ENCODE peak calls at places on chromosomes 2 and 18, in seven cellular contexts. One of them, this sample, is unnamed.

GRCh38 chr2:145845207-145845894 is 1325.4 kb upstream of the ZEB2 start:
- DNase-seq in coronary artery: no peak
- DNase-seq in dorsolateral prefrontal cortex: no peak
- DNase-seq in right lobe of liver: no peak
- DNase-seq in mesothelial cell of epicardium: no peak
- DNase-seq in lung: no peak
- DNase-seq in AG10803: no peak
- DNase-seq in this sample: peak

GRCh38 chr2:17672583-17673317 is 80.9 kb downstream of the SMC6 start:
- DNase-seq in coronary artery: no peak
- DNase-seq in dorsolateral prefrontal cortex: no peak
- DNase-seq in right lobe of liver: no peak
- DNase-seq in mesothelial cell of epicardium: no peak
- DNase-seq in lung: no peak
- DNase-seq in AG10803: peak
- DNase-seq in this sample: peak

GRCh38 chr2:144458536-144458935 is 61.4 kb downstream of the ZEB2 start:
- DNase-seq in coronary artery: no peak
- DNase-seq in dorsolateral prefrontal cortex: no peak
- DNase-seq in right lobe of liver: no peak
- DNase-seq in mesothelial cell of epicardium: no peak
- DNase-seq in lung: no peak
- DNase-seq in AG10803: no peak
- DNase-seq in this sample: no peak

GRCh38 chr2:36753706-36754221 is 57.3 kb downstream of the VIT start:
- DNase-seq in coronary artery: no peak
- DNase-seq in dorsolateral prefrontal cortex: no peak
- DNase-seq in right lobe of liver: no peak
- DNase-seq in mesothelial cell of epicardium: no peak
- DNase-seq in lung: no peak
- DNase-seq in AG10803: no peak
- DNase-seq in this sample: no peak

GRCh38 chr2:39260087-39260486 is 16.3 kb upstream of the CDKL4 start:
- DNase-seq in coronary artery: no peak
- DNase-seq in dorsolateral prefrontal cortex: no peak
- DNase-seq in right lobe of liver: no peak
- DNase-seq in mesothelial cell of epicardium: no peak
- DNase-seq in lung: no peak
- DNase-seq in AG10803: no peak
- DNase-seq in this sample: no peak

GRCh38 chr2:179771791-179772190 is 89.6 kb downstream of the ZNF385B start:
- DNase-seq in coronary artery: no peak
- DNase-seq in dorsolateral prefrontal cortex: no peak
- DNase-seq in right lobe of liver: no peak
- DNase-seq in mesothelial cell of epicardium: no peak
- DNase-seq in lung: no peak
- DNase-seq in AG10803: no peak
- DNase-seq in this sample: no peak

GRCh38 chr2:238235331-238235732 is 4.5 kb downstream of the HES6 start:
- DNase-seq in coronary artery: no peak
- DNase-seq in dorsolateral prefrontal cortex: no peak
- DNase-seq in right lobe of liver: no peak
- DNase-seq in mesothelial cell of epicardium: no peak
- DNase-seq in lung: no peak
- DNase-seq in AG10803: peak
- DNase-seq in this sample: peak

GRCh38 chr2:86518498-86518897 is 44.7 kb downstream of the CHMP3 start:
- DNase-seq in coronary artery: no peak
- DNase-seq in dorsolateral prefrontal cortex: no peak
- DNase-seq in right lobe of liver: no peak
- DNase-seq in mesothelial cell of epicardium: no peak
- DNase-seq in lung: no peak
- DNase-seq in AG10803: peak
- DNase-seq in this sample: peak

GRCh38 chr2:167749016-167749415 is 498.4 kb downstream of the STK39 start:
- DNase-seq in coronary artery: no peak
- DNase-seq in dorsolateral prefrontal cortex: no peak
- DNase-seq in right lobe of liver: no peak
- DNase-seq in mesothelial cell of epicardium: no peak
- DNase-seq in lung: no peak
- DNase-seq in AG10803: no peak
- DNase-seq in this sample: peak

GRCh38 chr2:8794923-8795825 is 42.2 kb downstream of the KIDINS220 start:
- DNase-seq in coronary artery: no peak
- DNase-seq in dorsolateral prefrontal cortex: no peak
- DNase-seq in right lobe of liver: no peak
- DNase-seq in mesothelial cell of epicardium: no peak
- DNase-seq in lung: no peak
- DNase-seq in AG10803: peak
- DNase-seq in this sample: peak

GRCh38 chr2:19127616-19128015 is 230.8 kb downstream of the OSR1 start:
- DNase-seq in coronary artery: no peak
- DNase-seq in dorsolateral prefrontal cortex: no peak
- DNase-seq in right lobe of liver: no peak
- DNase-seq in mesothelial cell of epicardium: no peak
- DNase-seq in lung: no peak
- DNase-seq in AG10803: no peak
- DNase-seq in this sample: no peak

GRCh38 chr2:75199428-75200011 is at the start of gene TACR1:
- DNase-seq in coronary artery: no peak
- DNase-seq in dorsolateral prefrontal cortex: peak
- DNase-seq in right lobe of liver: peak
- DNase-seq in mesothelial cell of epicardium: peak
- DNase-seq in lung: peak
- DNase-seq in AG10803: peak
- DNase-seq in this sample: peak

GRCh38 chr18:22093731-22094374 is 75.5 kb upstream of the GATA6 start:
- DNase-seq in coronary artery: no peak
- DNase-seq in dorsolateral prefrontal cortex: no peak
- DNase-seq in right lobe of liver: no peak
- DNase-seq in mesothelial cell of epicardium: no peak
- DNase-seq in lung: no peak
- DNase-seq in AG10803: no peak
- DNase-seq in this sample: no peak

GRCh38 chr2:3488768-3489448 is 30.4 kb downstream of the ADI1 start:
- DNase-seq in coronary artery: no peak
- DNase-seq in dorsolateral prefrontal cortex: no peak
- DNase-seq in right lobe of liver: no peak
- DNase-seq in mesothelial cell of epicardium: no peak
- DNase-seq in lung: no peak
- DNase-seq in AG10803: no peak
- DNase-seq in this sample: no peak

GRCh38 chr2:82344670-82345069 is 2040.1 kb upstream of the LRRTM1 start:
- DNase-seq in coronary artery: no peak
- DNase-seq in dorsolateral prefrontal cortex: no peak
- DNase-seq in right lobe of liver: no peak
- DNase-seq in mesothelial cell of epicardium: no peak
- DNase-seq in lung: no peak
- DNase-seq in AG10803: no peak
- DNase-seq in this sample: no peak

GRCh38 chr2:11203480-11203879 is 48.2 kb downstream of the SLC66A3 start:
- DNase-seq in coronary artery: no peak
- DNase-seq in dorsolateral prefrontal cortex: no peak
- DNase-seq in right lobe of liver: no peak
- DNase-seq in mesothelial cell of epicardium: no peak
- DNase-seq in lung: no peak
- DNase-seq in AG10803: peak
- DNase-seq in this sample: peak

GRCh38 chr2:11598228-11598731 is 64.4 kb downstream of the GREB1 start:
- DNase-seq in coronary artery: no peak
- DNase-seq in dorsolateral prefrontal cortex: no peak
- DNase-seq in right lobe of liver: peak
- DNase-seq in mesothelial cell of epicardium: no peak
- DNase-seq in lung: no peak
- DNase-seq in AG10803: no peak
- DNase-seq in this sample: peak

GRCh38 chr18:54388203-54389142 is 30.8 kb downstream of the C18orf54 start:
- DNase-seq in coronary artery: no peak
- DNase-seq in dorsolateral prefrontal cortex: no peak
- DNase-seq in right lobe of liver: no peak
- DNase-seq in mesothelial cell of epicardium: no peak
- DNase-seq in lung: no peak
- DNase-seq in AG10803: peak
- DNase-seq in this sample: peak

GRCh38 chr2:43942001-43942400 is 53.8 kb downstream of the LRPPRC start:
- DNase-seq in coronary artery: no peak
- DNase-seq in dorsolateral prefrontal cortex: no peak
- DNase-seq in right lobe of liver: no peak
- DNase-seq in mesothelial cell of epicardium: no peak
- DNase-seq in lung: no peak
- DNase-seq in AG10803: no peak
- DNase-seq in this sample: peak

GRCh38 chr2:110101280-110101844 is 14.3 kb downstream of the MALL start:
- DNase-seq in coronary artery: peak
- DNase-seq in dorsolateral prefrontal cortex: no peak
- DNase-seq in right lobe of liver: peak
- DNase-seq in mesothelial cell of epicardium: peak
- DNase-seq in lung: peak
- DNase-seq in AG10803: peak
- DNase-seq in this sample: peak

GRCh38 chr2:192314800-192315481 is 120.2 kb upstream of the TMEFF2 start:
- DNase-seq in coronary artery: no peak
- DNase-seq in dorsolateral prefrontal cortex: no peak
- DNase-seq in right lobe of liver: no peak
- DNase-seq in mesothelial cell of epicardium: no peak
- DNase-seq in lung: no peak
- DNase-seq in AG10803: no peak
- DNase-seq in this sample: no peak

GRCh38 chr2:132550285-132550684 is 119.7 kb downstream of the LYPD1 start:
- DNase-seq in coronary artery: peak
- DNase-seq in dorsolateral prefrontal cortex: no peak
- DNase-seq in right lobe of liver: no peak
- DNase-seq in mesothelial cell of epicardium: no peak
- DNase-seq in lung: no peak
- DNase-seq in AG10803: no peak
- DNase-seq in this sample: no peak

GRCh38 chr2:10373931-10374330 is 71.2 kb downstream of the HPCAL1 start:
- DNase-seq in coronary artery: no peak
- DNase-seq in dorsolateral prefrontal cortex: no peak
- DNase-seq in right lobe of liver: no peak
- DNase-seq in mesothelial cell of epicardium: no peak
- DNase-seq in lung: no peak
- DNase-seq in AG10803: no peak
- DNase-seq in this sample: no peak

GRCh38 chr2:1653137-1653789 is 91.1 kb downstream of the PXDN start:
- DNase-seq in coronary artery: peak
- DNase-seq in dorsolateral prefrontal cortex: no peak
- DNase-seq in right lobe of liver: no peak
- DNase-seq in mesothelial cell of epicardium: no peak
- DNase-seq in lung: peak
- DNase-seq in AG10803: peak
- DNase-seq in this sample: peak

GRCh38 chr18:50857694-50858093 is 21.2 kb upstream of the ME2 start:
- DNase-seq in coronary artery: no peak
- DNase-seq in dorsolateral prefrontal cortex: no peak
- DNase-seq in right lobe of liver: no peak
- DNase-seq in mesothelial cell of epicardium: no peak
- DNase-seq in lung: no peak
- DNase-seq in AG10803: no peak
- DNase-seq in this sample: no peak
- TF ChIP-seq CTCF in coronary artery: no peak
- TF ChIP-seq CTCF in dorsolateral prefrontal cortex: no peak
- TF ChIP-seq CTCF in right lobe of liver: no peak
- TF ChIP-seq CTCF in mesothelial cell of epicardium: no peak
- TF ChIP-seq CTCF in lung: no peak
- TF ChIP-seq CTCF in AG10803: peak
- TF ChIP-seq CTCF in this sample: no peak

DNA sequence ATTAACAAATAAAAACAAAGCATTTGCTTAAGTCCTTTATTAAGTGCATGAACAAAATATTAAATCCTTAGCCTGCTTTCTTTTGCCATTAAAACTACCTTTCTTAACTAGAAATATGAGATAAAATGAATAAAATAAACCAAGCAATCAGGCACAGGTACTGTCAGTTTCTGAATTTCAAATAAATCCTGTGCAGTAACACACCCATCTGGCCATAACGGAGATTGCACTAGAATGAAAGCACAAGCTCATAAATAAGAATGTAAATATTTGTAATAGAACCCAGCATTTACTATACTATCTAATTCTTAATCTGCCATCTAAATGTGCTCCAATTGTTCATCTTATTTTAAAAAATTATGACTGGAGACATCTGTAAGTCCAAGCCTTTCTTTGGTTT is 31.9 kb downstream of the PRKRA start:
- DNase-seq in coronary artery: no peak
- DNase-seq in dorsolateral prefrontal cortex: no peak
- DNase-seq in right lobe of liver: no peak
- DNase-seq in mesothelial cell of epicardium: no peak
- DNase-seq in lung: no peak
- DNase-seq in AG10803: no peak
- DNase-seq in this sample: peak
- TF ChIP-seq CTCF in coronary artery: no peak
- TF ChIP-seq CTCF in dorsolateral prefrontal cortex: peak
- TF ChIP-seq CTCF in right lobe of liver: peak
- TF ChIP-seq CTCF in mesothelial cell of epicardium: peak
- TF ChIP-seq CTCF in lung: no peak
- TF ChIP-seq CTCF in AG10803: peak
- TF ChIP-seq CTCF in this sample: peak

GRCh38 chr2:61176755-61177726 is 15.1 kb downstream of the C2orf74 start:
- DNase-seq in coronary artery: peak
- DNase-seq in dorsolateral prefrontal cortex: peak
- DNase-seq in right lobe of liver: peak
- DNase-seq in mesothelial cell of epicardium: peak
- DNase-seq in lung: peak
- DNase-seq in AG10803: peak
- DNase-seq in this sample: peak
- TF ChIP-seq CTCF in coronary artery: no peak
- TF ChIP-seq CTCF in dorsolateral prefrontal cortex: peak
- TF ChIP-seq CTCF in right lobe of liver: peak
- TF ChIP-seq CTCF in mesothelial cell of epicardium: no peak
- TF ChIP-seq CTCF in lung: no peak
- TF ChIP-seq CTCF in AG10803: no peak
- TF ChIP-seq CTCF in this sample: no peak

DNA sequence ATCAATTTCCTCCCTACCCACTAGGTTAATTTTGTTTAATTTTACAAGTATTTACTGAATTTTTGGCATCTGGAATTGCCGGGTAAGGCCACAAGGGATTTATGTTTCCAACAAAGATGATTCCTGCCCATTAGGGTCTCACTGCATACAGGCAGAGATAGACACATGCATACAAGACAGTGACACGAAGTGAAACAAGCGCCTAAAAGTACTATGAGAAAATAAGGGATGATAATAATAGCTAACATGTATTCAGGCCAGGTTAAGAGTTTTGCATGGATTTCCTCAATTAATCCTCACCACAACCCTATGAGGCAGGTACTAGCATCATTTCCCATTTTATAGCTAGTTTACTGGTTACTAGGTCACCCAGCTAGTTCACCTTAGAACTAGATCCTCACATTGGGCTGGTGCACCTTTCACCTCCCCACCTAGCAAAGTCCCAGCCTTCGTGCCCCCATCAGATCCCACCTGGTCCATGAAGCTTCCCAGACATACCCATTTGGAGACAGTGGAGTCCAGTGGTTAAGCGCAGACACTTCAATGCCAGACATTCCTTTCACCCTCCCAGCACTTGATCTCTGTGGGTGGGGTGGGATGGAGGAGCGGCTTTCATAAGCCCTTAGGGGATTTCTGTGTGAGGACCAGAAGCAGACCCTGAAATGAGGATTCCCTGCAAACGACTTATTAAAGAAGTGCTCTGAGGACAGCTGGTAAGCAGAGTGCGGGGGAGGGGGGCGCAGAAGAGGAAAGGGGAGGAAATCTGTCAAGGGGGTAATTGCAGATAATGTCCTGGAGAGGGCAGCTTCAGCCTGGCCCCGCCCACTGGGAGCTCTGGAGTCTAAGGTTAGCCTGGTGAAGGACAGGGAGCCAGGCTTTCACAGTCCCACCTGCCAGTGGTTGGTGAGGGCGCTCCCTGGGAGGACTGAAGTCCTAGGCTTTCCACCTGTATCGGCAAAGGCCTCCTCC is 5.8 kb upstream of the DGUOK start:
- DNase-seq in coronary artery: no peak
- DNase-seq in dorsolateral prefrontal cortex: no peak
- DNase-seq in right lobe of liver: no peak
- DNase-seq in mesothelial cell of epicardium: no peak
- DNase-seq in lung: no peak
- DNase-seq in AG10803: no peak
- DNase-seq in this sample: peak
- TF ChIP-seq CTCF in coronary artery: no peak
- TF ChIP-seq CTCF in dorsolateral prefrontal cortex: no peak
- TF ChIP-seq CTCF in right lobe of liver: peak
- TF ChIP-seq CTCF in mesothelial cell of epicardium: no peak
- TF ChIP-seq CTCF in lung: no peak
- TF ChIP-seq CTCF in AG10803: peak
- TF ChIP-seq CTCF in this sample: peak